ENCODE peak calls at places on chromosomes 5 and 9, in four cellular contexts. C, M, V and X are unnamed samples.

GRCh38 chr9:132792547-132792946 is 85.5 kb downstream of the AK8 start:
- DNase-seq in C (no peak), M (no peak), V (no peak), X (no peak)

GRCh38 chr5:10704949-10705621 is 55.9 kb downstream of the DAP start:
- DNase-seq in C (no peak), M (no peak), V (peak), X (peak)

GRCh38 chr5:15615859-15616258 is 115.9 kb downstream of the FBXL7 start:
- DNase-seq in C (no peak), M (no peak), V (peak), X (no peak)

GRCh38 chr9:125410522-125410894 is 148.9 kb downstream of the GAPVD1 start:
- DNase-seq in C (no peak), M (no peak), V (no peak), X (no peak)

GRCh38 chr5:99105216-99105615 is 176.4 kb upstream of the CHD1 start:
- DNase-seq in C (no peak), M (no peak), V (peak), X (no peak)

GRCh38 chr5:156476704-156477103 is 149.7 kb downstream of the SGCD start:
- DNase-seq in C (no peak), M (no peak), V (no peak), X (no peak)

GRCh38 chr5:138148811-138149210 is 9.6 kb upstream of the NME5 start:
- DNase-seq in C (no peak), M (no peak), V (peak), X (peak)

GRCh38 chr5:179187229-179187678 is 127.1 kb downstream of the ZNF354C start:
- DNase-seq in C (no peak), M (no peak), V (no peak), X (no peak)

GRCh38 chr5:145101246-145101645 is 733.9 kb downstream of the PRELID2 start:
- DNase-seq in C (no peak), M (no peak), V (no peak), X (no peak)

DNA sequence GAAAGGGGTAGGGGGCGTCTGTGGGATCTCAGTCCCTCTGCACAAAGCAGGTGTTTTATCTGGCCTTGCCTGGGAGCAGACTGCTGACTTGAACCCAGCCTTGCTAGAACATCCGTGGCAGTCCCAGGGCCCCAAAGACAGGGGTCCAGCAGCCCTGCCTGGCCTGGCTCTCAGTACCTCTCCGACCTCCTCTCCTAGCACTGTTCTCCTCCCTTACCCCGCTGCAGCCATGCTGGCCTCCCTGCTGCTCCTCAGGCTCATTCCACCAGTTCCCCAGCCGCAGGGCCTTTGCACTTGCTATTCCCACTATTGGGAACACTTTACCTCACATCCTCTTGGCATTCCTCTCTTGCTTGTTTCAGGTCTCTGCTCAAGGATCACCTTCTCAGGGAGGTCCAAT is 45.2 kb downstream of the DUSP1 start:
- DNase-seq in C (no peak), M (no peak), V (no peak), X (no peak)
- H3K9ac ChIP-seq in C (no peak), M (no peak), V (no peak), X (no peak)

GRCh38 chr9:134403682-134404301 is 77.5 kb downstream of the RXRA start:
- DNase-seq in C (peak), M (no peak), V (peak), X (peak)
- H3K4me3 ChIP-seq in C (no peak), M (peak), V (no peak), X (no peak)

GRCh38 chr5:132429451-132430440 is 60.2 kb downstream of the SLC22A5 start:
- DNase-seq in C (no peak), M (no peak), V (no peak), X (no peak)
- H3K9ac ChIP-seq in C (peak), M (no peak), V (no peak), X (no peak)

GRCh38 chr5:6582507-6583048 is 50.3 kb downstream of the NSUN2 start:
- DNase-seq in C (no peak), M (no peak), V (peak), X (no peak)
- H3K4me3 ChIP-seq in C (peak), M (no peak), V (no peak), X (no peak)

DNA sequence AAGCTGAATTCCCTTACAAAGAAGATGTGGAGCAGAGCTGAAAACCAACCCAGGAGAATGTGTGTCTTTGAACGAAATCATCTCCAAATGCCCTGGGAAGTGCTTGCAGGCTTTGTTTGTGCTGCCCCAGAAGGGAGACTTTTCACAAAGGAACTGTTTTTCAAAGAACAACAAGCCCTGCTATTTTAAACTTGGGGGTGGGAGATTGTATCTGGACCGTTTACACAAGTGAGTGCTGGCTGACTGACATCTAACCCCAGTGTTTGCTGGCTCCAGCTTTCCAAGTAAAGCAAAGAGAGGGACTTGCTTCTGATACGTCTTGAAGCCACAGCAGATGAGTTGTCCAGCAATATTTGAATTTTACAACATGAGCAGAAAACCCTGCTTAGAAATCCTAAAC is 1.6 kb downstream of the ADAMTS12 start:
- DNase-seq in C (no peak), M (no peak), V (peak), X (no peak)
- H3K9ac ChIP-seq in C (no peak), M (peak), V (no peak), X (no peak)

DNA sequence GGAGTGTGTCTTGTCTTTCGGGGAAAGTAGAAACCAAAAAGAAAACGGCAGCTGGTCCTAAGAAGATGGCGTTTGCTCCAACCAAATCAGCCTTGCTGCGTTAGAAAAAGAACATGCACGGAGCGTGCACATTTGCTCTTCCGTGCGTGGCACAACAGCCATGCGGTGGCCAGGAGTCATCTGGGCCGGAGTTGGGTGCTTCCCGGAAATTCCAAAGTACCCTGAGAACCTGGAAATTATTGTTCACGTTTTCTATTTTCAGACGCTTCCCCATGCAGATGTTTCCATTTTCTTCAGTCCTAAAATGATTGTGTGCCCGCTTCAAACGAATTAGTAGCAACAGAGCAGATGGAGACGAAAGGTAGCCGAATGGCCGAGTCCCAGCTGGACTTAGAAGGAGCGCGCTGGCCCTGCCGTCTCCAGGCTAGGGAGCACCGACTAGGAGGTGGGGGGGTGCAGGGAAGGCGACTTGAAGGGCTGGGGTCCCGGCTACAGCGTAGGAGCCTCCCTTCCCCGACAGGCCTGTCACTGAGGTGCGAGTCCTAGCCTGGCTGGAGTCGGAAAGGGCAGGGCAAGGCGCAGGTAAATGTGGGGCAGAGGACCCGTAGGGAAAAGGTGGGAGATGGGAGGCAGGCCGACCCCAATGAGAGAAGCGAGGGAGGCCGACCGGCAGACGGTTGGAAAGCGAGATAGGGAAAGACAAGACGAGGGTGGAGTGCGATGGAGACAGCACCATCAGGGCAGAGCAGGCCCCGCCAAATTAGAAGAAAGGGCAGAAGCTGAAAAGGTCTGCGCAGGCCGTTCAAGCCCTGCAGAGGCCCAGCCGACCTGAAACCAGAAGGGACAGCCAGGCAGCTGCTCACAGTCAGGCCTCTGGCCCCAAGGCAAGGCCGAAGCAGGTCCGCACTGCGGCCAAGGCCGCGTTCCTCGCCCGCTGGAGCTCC is 1.4 kb downstream of the BARX1 start:
- DNase-seq in C (no peak), M (no peak), V (no peak), X (no peak)
- H3K4me3 ChIP-seq in C (no peak), M (no peak), V (no peak), X (no peak)